ENCODE peak calls at places on chromosomes 11 and 22, in four cellular contexts. Z is GOT3, N is T-helper 1 cell, U is HTR-8/SVneo. Y is an unnamed sample.
A peak's percentile ranks its signal among the peaks of the same experiment; 100 is the strongest.

GRCh38 chr22:37032535-37033460 is 13.3 kb downstream of the MPST start:
- DNase-seq in N (no peak), U (no peak), Z (no peak), Y (no peak)

GRCh38 chr22:31040542-31041398 is 40.3 kb upstream of the SMTN start:
- DNase-seq in Z (no peak), N (no peak), U (no peak), Y (no peak)

GRCh38 chr22:38051261-38051660 is 5.9 kb upstream of the PICK1 start:
- DNase-seq in Z (no peak), U (no peak), N (no peak), Y (no peak)

GRCh38 chr11:119380160-119380815 is 1.2 kb downstream of the USP2 start:
- DNase-seq in U (no peak), Z (no peak), N (no peak), Y (no peak)

GRCh38 chr22:36285545-36285944 is 32.6 kb downstream of the APOL1 start:
- DNase-seq in N (no peak), Z (no peak), U (no peak), Y (no peak)

GRCh38 chr11:115141715-115142114 is 362.5 kb downstream of the CADM1 start:
- DNase-seq in N (no peak), Z (no peak), U (no peak), Y (peak; percentile 72)

GRCh38 chr11:84906995-84907394 is 720.1 kb downstream of the DLG2 start:
- DNase-seq in Z (no peak), N (no peak), U (no peak), Y (no peak)

GRCh38 chr11:94809251-94809650 is 41.1 kb downstream of the AMOTL1 start:
- DNase-seq in U (no peak), N (no peak), Z (no peak), Y (no peak)

GRCh38 chr11:87097582-87097981 is 59.8 kb downstream of the TMEM135 start:
- DNase-seq in N (no peak), Z (no peak), U (peak; percentile 53), Y (no peak)

GRCh38 chr11:127017482-127017881 is 16.9 kb upstream of the KIRREL3 start:
- DNase-seq in U (peak; percentile 70), N (no peak), Z (peak; percentile 5), Y (no peak)

GRCh38 chr11:100991541-100991940 is 138.1 kb downstream of the PGR start:
- DNase-seq in U (no peak), Z (no peak), N (no peak), Y (no peak)

GRCh38 chr11:65013692-65014145 is 241 bp upstream of the ARL2 start:
- DNase-seq in Z (peak; percentile 46), N (peak; percentile 70), U (peak; percentile 93), Y (peak; percentile 42)

GRCh38 chr11:82995754-82996398 is 75.8 kb downstream of the RAB30 start:
- DNase-seq in Z (no peak), U (no peak), N (no peak), Y (no peak)